ENCODE peak calls at places on chromosome 13, in six cellular contexts. One of them, this sample, is unnamed.

GRCh38 chr13:106182404-106182803 is 353.1 kb downstream of the EFNB2 start:
- DNase-seq in effector memory CD8-positive, alpha-beta T cell: no peak
- DNase-seq in astrocyte: peak; percentile 94
- DNase-seq in AG04450: peak; percentile 57
- DNase-seq in colonic mucosa: peak; percentile 34
- DNase-seq in Peyer's patch: no peak
- DNase-seq in this sample: peak; percentile 96

GRCh38 chr13:32334676-32335075 is 19.4 kb downstream of the BRCA2 start:
- DNase-seq in effector memory CD8-positive, alpha-beta T cell: no peak
- DNase-seq in astrocyte: no peak
- DNase-seq in AG04450: no peak
- DNase-seq in colonic mucosa: no peak
- DNase-seq in Peyer's patch: no peak
- DNase-seq in this sample: peak; percentile 65

GRCh38 chr13:64158910-64159309 is 2743.3 kb upstream of the PCDH20 start:
- DNase-seq in effector memory CD8-positive, alpha-beta T cell: no peak
- DNase-seq in astrocyte: peak; percentile 72
- DNase-seq in AG04450: no peak
- DNase-seq in colonic mucosa: no peak
- DNase-seq in Peyer's patch: no peak
- DNase-seq in this sample: peak; percentile 22

GRCh38 chr13:60759499-60759898 is 362.5 kb downstream of the TDRD3 start:
- DNase-seq in effector memory CD8-positive, alpha-beta T cell: no peak
- DNase-seq in astrocyte: peak; percentile 12
- DNase-seq in AG04450: no peak
- DNase-seq in colonic mucosa: peak; percentile 18
- DNase-seq in Peyer's patch: no peak
- DNase-seq in this sample: no peak

GRCh38 chr13:93364166-93364565 is 137.6 kb downstream of the GPC6 start:
- DNase-seq in effector memory CD8-positive, alpha-beta T cell: no peak
- DNase-seq in astrocyte: peak; percentile 64
- DNase-seq in AG04450: peak; percentile 27
- DNase-seq in colonic mucosa: no peak
- DNase-seq in Peyer's patch: no peak
- DNase-seq in this sample: peak; percentile 65

GRCh38 chr13:101393140-101393539 is 23.2 kb downstream of the NALCN start:
- DNase-seq in effector memory CD8-positive, alpha-beta T cell: no peak
- DNase-seq in astrocyte: no peak
- DNase-seq in AG04450: no peak
- DNase-seq in colonic mucosa: no peak
- DNase-seq in Peyer's patch: no peak
- DNase-seq in this sample: no peak

GRCh38 chr13:73336789-73337188 is 278.0 kb downstream of the KLF5 start:
- DNase-seq in effector memory CD8-positive, alpha-beta T cell: no peak
- DNase-seq in astrocyte: no peak
- DNase-seq in AG04450: no peak
- DNase-seq in colonic mucosa: no peak
- DNase-seq in Peyer's patch: no peak
- DNase-seq in this sample: no peak

GRCh38 chr13:46307554-46307953 is 79.5 kb downstream of the RUBCNL start:
- DNase-seq in effector memory CD8-positive, alpha-beta T cell: no peak
- DNase-seq in astrocyte: no peak
- DNase-seq in AG04450: no peak
- DNase-seq in colonic mucosa: no peak
- DNase-seq in Peyer's patch: no peak
- DNase-seq in this sample: peak; percentile 31

GRCh38 chr13:111152836-111153235 is 37.7 kb downstream of the ARHGEF7 start:
- DNase-seq in effector memory CD8-positive, alpha-beta T cell: no peak
- DNase-seq in astrocyte: peak; percentile 2
- DNase-seq in AG04450: no peak
- DNase-seq in colonic mucosa: peak; percentile 34
- DNase-seq in Peyer's patch: no peak
- DNase-seq in this sample: no peak

GRCh38 chr13:113655358-113656014 is 2.5 kb downstream of the ATP4B start:
- DNase-seq in effector memory CD8-positive, alpha-beta T cell: no peak
- DNase-seq in astrocyte: no peak
- DNase-seq in AG04450: no peak
- DNase-seq in colonic mucosa: no peak
- DNase-seq in Peyer's patch: no peak
- DNase-seq in this sample: no peak

GRCh38 chr13:40503966-40504591 is 162.4 kb downstream of the FOXO1 start:
- DNase-seq in effector memory CD8-positive, alpha-beta T cell: no peak
- DNase-seq in astrocyte: peak; percentile 99
- DNase-seq in AG04450: no peak
- DNase-seq in colonic mucosa: no peak
- DNase-seq in Peyer's patch: no peak
- DNase-seq in this sample: peak; percentile 97

GRCh38 chr13:80342541-80343371 is 1.8 kb upstream of the SPRY2 start:
- DNase-seq in effector memory CD8-positive, alpha-beta T cell: peak; percentile 58
- DNase-seq in astrocyte: peak; percentile 48
- DNase-seq in AG04450: no peak
- DNase-seq in colonic mucosa: peak; percentile 89
- DNase-seq in Peyer's patch: peak; percentile 52
- DNase-seq in this sample: peak; percentile 56

GRCh38 chr13:102799544-102800144 is 725 bp downstream of the BIVM start:
- DNase-seq in effector memory CD8-positive, alpha-beta T cell: peak; percentile 21
- DNase-seq in astrocyte: peak; percentile 28
- DNase-seq in AG04450: no peak
- DNase-seq in colonic mucosa: no peak
- DNase-seq in Peyer's patch: no peak
- DNase-seq in this sample: peak; percentile 21

GRCh38 chr13:45542391-45542790 is 73.1 kb downstream of the ERICH6B start:
- DNase-seq in effector memory CD8-positive, alpha-beta T cell: no peak
- DNase-seq in astrocyte: no peak
- DNase-seq in AG04450: no peak
- DNase-seq in colonic mucosa: no peak
- DNase-seq in Peyer's patch: no peak
- DNase-seq in this sample: no peak

GRCh38 chr13:21676611-21677021 is 5.7 kb downstream of the FGF9 start:
- DNase-seq in effector memory CD8-positive, alpha-beta T cell: no peak
- DNase-seq in astrocyte: no peak
- DNase-seq in AG04450: no peak
- DNase-seq in colonic mucosa: peak; percentile 59
- DNase-seq in Peyer's patch: no peak
- DNase-seq in this sample: no peak

GRCh38 chr13:36919833-36920611 is at the start of gene SMAD9:
- DNase-seq in effector memory CD8-positive, alpha-beta T cell: no peak
- DNase-seq in astrocyte: peak; percentile 41
- DNase-seq in AG04450: no peak
- DNase-seq in colonic mucosa: peak; percentile 64
- DNase-seq in Peyer's patch: no peak
- DNase-seq in this sample: peak; percentile 64

GRCh38 chr13:37138169-37138568 is 32.7 kb upstream of the CSNK1A1L start:
- DNase-seq in effector memory CD8-positive, alpha-beta T cell: no peak
- DNase-seq in astrocyte: no peak
- DNase-seq in AG04450: no peak
- DNase-seq in colonic mucosa: no peak
- DNase-seq in Peyer's patch: no peak
- DNase-seq in this sample: peak; percentile 80

GRCh38 chr13:24651718-24652345 is 28.4 kb upstream of the ATP12A start:
- DNase-seq in effector memory CD8-positive, alpha-beta T cell: no peak
- DNase-seq in astrocyte: no peak
- DNase-seq in AG04450: no peak
- DNase-seq in colonic mucosa: peak; percentile 85
- DNase-seq in Peyer's patch: no peak
- DNase-seq in this sample: no peak

GRCh38 chr13:77946522-77946921 is 27.9 kb upstream of the EDNRB start:
- DNase-seq in effector memory CD8-positive, alpha-beta T cell: no peak
- DNase-seq in astrocyte: no peak
- DNase-seq in AG04450: no peak
- DNase-seq in colonic mucosa: no peak
- DNase-seq in Peyer's patch: no peak
- DNase-seq in this sample: no peak

GRCh38 chr13:79679334-79679733 is 198.4 kb downstream of the NDFIP2 start:
- DNase-seq in effector memory CD8-positive, alpha-beta T cell: peak; percentile 15
- DNase-seq in astrocyte: peak; percentile 39
- DNase-seq in AG04450: peak; percentile 26
- DNase-seq in colonic mucosa: peak; percentile 85
- DNase-seq in Peyer's patch: peak; percentile 50
- DNase-seq in this sample: peak; percentile 70